ENCODE peak calls at places on chromosomes 4 and X, in four cellular contexts. F, P, Z and L are unnamed samples. For H3K4me1, the result is how much of the 10 kb centered on the place peaks cover.

GRCh38 chr4:54913751-54914526 is 211.5 kb downstream of the KDR start:
- DNase-seq in Z (peak), P (peak), F (no peak), L (peak)

GRCh38 chrX:70046978-70047377 is 2.8 kb downstream of the AWAT2 start:
- DNase-seq in F (no peak), Z (no peak), P (peak), L (no peak)

GRCh38 chrX:103615781-103616180 is 8.0 kb downstream of the TCEAL3 start:
- DNase-seq in Z (no peak), P (no peak), F (no peak), L (no peak)

GRCh38 chrX:118660085-118660484 is 67.3 kb upstream of the IL13RA1 start:
- DNase-seq in Z (no peak), P (no peak), F (no peak), L (no peak)

GRCh38 chr4:168887809-168888208 is 122.2 kb downstream of the CBR4 start:
- DNase-seq in F (no peak), P (no peak), Z (no peak), L (no peak)

GRCh38 chrX:47563801-47564315 is 2.9 kb downstream of the ARAF start:
- DNase-seq in F (no peak), P (peak), Z (no peak), L (no peak)

GRCh38 chrX:23554304-23554703 is 113.0 kb upstream of the PRDX4 start:
- DNase-seq in Z (no peak), F (no peak), P (peak), L (no peak)

GRCh38 chrX:153637121-153638040 is 9.6 kb upstream of the DUSP9 start:
- DNase-seq in P (no peak), F (no peak), Z (no peak), L (no peak)

GRCh38 chr4:71240094-71240493 is 98.7 kb upstream of the SLC4A4 start:
- DNase-seq in F (no peak), P (no peak), Z (peak), L (no peak)

GRCh38 chr4:56619160-56619559 is 61.9 kb downstream of the HOPX start:
- DNase-seq in P (peak), Z (no peak), F (no peak), L (no peak)

GRCh38 chrX:143165778-143166177 is 140.1 kb downstream of the SPANXN4 start:
- DNase-seq in F (no peak), P (no peak), Z (no peak), L (no peak)

GRCh38 chr4:23333556-23333945 is 556.3 kb downstream of the PPARGC1A start:
- DNase-seq in Z (no peak), P (peak), F (no peak), L (no peak)

GRCh38 chr4:7658297-7659204 is 223.8 kb upstream of the PSAPL1 start:
- DNase-seq in Z (peak), P (no peak), F (peak), L (no peak)

DNA sequence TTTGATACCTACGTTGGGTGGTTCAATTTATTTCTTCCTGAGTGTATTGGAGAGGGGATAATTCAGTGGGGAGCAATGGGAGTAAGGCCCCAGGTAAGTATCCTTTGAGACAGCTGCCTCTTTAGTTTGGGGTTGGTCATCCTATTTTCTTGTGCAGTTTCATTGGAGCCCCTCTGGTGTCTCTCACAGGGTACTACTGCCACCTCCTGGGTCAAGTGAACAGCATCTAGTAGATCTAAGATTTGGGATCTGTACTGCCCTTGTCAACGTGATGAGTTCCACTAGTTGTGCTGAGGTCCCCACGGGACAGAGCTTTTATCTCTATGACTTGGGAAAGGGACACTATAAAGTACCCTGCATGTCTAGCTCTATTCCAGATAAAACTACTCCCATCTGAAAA is 80.6 kb downstream of the PBDC1 start:
- DNase-seq in Z (no peak), P (peak), F (no peak), L (no peak)
- TF ChIP-seq CTCF in Z (peak), P (peak), F (peak), L (peak)

DNA sequence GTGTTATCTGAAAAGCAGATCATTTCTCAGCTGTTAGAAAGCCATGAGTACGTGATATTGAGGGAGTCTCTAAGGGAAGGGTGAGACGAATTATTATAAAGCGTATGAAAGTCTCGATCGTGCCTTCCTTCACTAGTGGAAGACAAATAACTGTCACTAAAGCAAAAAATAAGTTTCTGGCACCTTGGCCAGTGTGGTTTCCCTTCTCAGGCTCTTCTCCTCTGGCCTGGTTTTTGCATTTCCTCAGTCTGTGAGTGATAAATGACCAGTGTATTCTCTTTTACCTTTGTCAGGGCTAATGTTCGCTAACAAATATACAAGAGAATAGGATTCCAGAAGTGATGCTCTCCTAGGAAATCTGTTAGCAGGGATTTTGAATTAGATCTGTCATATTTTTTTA is 19.7 kb downstream of the TXK start:
- DNase-seq in P (no peak), F (no peak), Z (no peak), L (no peak)
- H3K4me1 ChIP-seq in P (under half), F (under half), Z (under half), L (under half)

GRCh38 chr4:138901177-138901576 is 114.4 kb upstream of the NOCT start:
- DNase-seq in F (no peak), P (no peak), Z (no peak), L (no peak)
- H3K4me3 ChIP-seq in F (no peak), P (no peak), Z (no peak), L (no peak)

GRCh38 chr4:114132830-114133229 is 153.4 kb upstream of the ARSJ start:
- DNase-seq in Z (no peak), P (peak), F (no peak), L (no peak)
- TF ChIP-seq CTCF in Z (peak), P (peak), F (peak), L (no peak)

DNA sequence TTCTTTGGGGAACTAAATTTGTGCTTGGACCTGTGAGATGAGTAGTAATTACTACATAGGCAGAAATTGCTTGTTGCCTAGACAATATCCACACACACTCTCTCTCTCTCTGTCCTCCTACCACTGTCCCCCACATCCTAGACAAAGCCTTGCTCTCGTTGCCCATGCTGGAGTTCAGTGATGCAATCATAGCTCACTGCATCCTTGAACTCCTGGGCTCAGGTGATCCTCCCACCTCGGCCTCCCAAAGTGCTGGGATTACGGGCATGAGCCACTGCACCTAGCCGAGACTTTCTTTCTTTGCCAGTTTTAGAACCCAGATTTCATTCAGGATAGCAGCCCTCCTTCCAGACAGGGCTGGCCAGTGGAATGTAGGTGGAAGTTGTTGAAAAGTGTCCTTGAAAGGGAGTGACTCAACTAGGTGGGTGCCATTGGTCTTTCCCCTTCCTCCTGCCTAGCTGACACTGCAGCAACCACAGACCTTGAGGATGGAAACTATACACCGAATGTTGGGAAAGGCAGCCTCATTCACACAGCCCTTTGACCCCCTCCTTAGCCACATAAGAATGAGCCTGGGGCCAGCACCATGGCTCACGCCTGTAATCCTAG is 16.8 kb upstream of the LAP3 start:
- DNase-seq in Z (no peak), F (no peak), P (no peak), L (no peak)
- H3K4me1 ChIP-seq in Z (under half), F (under half), P (under half), L (under half)

GRCh38 chr4:121952290-121952689 is 430 bp upstream of the TRPC3 start:
- DNase-seq in Z (no peak), F (no peak), P (no peak), L (no peak)
- H3K4me3 ChIP-seq in Z (peak), F (peak), P (peak), L (peak)

GRCh38 chrX:132876509-132876837 is 82.0 kb downstream of the HS6ST2 start:
- DNase-seq in Z (no peak), P (no peak), F (no peak), L (no peak)
- TF ChIP-seq CTCF in Z (no peak), P (no peak), F (no peak), L (no peak)

DNA sequence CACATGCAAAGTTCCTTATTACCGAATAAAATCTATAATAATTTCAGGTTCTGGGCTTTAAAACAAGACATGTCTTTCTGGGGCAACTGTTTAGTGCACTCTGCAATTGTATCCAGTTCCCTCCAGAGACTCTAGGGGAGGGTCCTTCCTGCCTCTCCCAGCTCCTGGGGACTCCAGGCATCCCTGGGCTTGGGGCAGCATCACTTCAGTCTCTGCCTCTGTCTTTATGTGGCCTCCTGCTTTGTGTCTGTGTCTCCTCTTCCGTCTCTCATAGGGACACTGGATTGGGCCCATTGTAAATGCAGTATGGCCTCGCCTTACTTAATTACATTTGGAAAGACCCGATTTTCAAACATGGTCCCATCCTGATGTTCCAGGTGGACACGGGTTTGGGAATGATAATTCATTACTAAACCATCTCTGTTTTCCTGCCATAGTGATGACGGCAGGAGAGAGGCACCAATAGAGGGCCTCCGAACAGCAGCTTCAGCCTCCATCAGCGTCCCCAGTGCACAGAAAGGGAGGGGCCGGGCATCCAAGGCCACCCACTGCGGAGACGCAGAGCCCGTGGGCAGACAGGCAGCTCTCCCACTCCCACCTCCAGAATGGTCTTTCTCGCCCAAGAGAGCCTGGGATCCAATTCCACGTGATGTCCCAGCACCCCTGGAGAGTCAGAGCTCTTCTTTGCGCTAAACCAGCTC is 11.0 kb upstream of the ASMTL start:
- DNase-seq in Z (no peak), F (peak), P (no peak), L (no peak)
- H3K4me1 ChIP-seq in Z (under half), F (under half), P (under half), L (under half)